ENCODE peak calls at places on chromosomes 3 and 15, in eight cellular contexts. One of them, this sample, is unnamed.

GRCh38 chr3:98740324-98740723 is 22.8 kb upstream of the ST3GAL6 start:
- DNase-seq in tibial artery: no peak
- DNase-seq in colonic mucosa: no peak
- DNase-seq in A549: no peak
- DNase-seq in sigmoid colon: no peak
- DNase-seq in Peyer's patch: no peak
- DNase-seq in breast epithelium: no peak
- DNase-seq in uterus: no peak
- DNase-seq in this sample: no peak

GRCh38 chr3:15513810-15514662 is 7.5 kb downstream of the COLQ start:
- DNase-seq in tibial artery: no peak
- DNase-seq in colonic mucosa: no peak
- DNase-seq in A549: no peak
- DNase-seq in sigmoid colon: no peak
- DNase-seq in Peyer's patch: no peak
- DNase-seq in breast epithelium: no peak
- DNase-seq in uterus: no peak
- DNase-seq in this sample: no peak

GRCh38 chr15:40846846-40847224 is 3.0 kb downstream of the SPINT1 start:
- DNase-seq in tibial artery: no peak
- DNase-seq in colonic mucosa: no peak
- DNase-seq in A549: no peak
- DNase-seq in sigmoid colon: no peak
- DNase-seq in Peyer's patch: no peak
- DNase-seq in breast epithelium: no peak
- DNase-seq in uterus: no peak
- DNase-seq in this sample: no peak

GRCh38 chr3:43907508-43907858 is 216.7 kb downstream of the ABHD5 start:
- DNase-seq in tibial artery: no peak
- DNase-seq in colonic mucosa: no peak
- DNase-seq in A549: no peak
- DNase-seq in sigmoid colon: no peak
- DNase-seq in Peyer's patch: no peak
- DNase-seq in breast epithelium: no peak
- DNase-seq in uterus: no peak
- DNase-seq in this sample: no peak

GRCh38 chr15:75584121-75584520 is 5.0 kb upstream of the PTPN9 start:
- DNase-seq in tibial artery: no peak
- DNase-seq in colonic mucosa: no peak
- DNase-seq in A549: no peak
- DNase-seq in sigmoid colon: no peak
- DNase-seq in Peyer's patch: no peak
- DNase-seq in breast epithelium: no peak
- DNase-seq in uterus: no peak
- DNase-seq in this sample: no peak

GRCh38 chr3:40055956-40056355 is 246.5 kb downstream of the MYRIP start:
- DNase-seq in tibial artery: no peak
- DNase-seq in colonic mucosa: no peak
- DNase-seq in A549: no peak
- DNase-seq in sigmoid colon: no peak
- DNase-seq in Peyer's patch: no peak
- DNase-seq in breast epithelium: no peak
- DNase-seq in uterus: no peak
- DNase-seq in this sample: no peak

GRCh38 chr3:178439504-178439903 is 96.7 kb upstream of the KCNMB2 start:
- DNase-seq in tibial artery: no peak
- DNase-seq in colonic mucosa: no peak
- DNase-seq in A549: peak; percentile 11
- DNase-seq in sigmoid colon: no peak
- DNase-seq in Peyer's patch: no peak
- DNase-seq in breast epithelium: no peak
- DNase-seq in uterus: no peak
- DNase-seq in this sample: no peak

GRCh38 chr3:63405882-63406281 is 127.8 kb downstream of the SYNPR start:
- DNase-seq in tibial artery: no peak
- DNase-seq in colonic mucosa: no peak
- DNase-seq in A549: no peak
- DNase-seq in sigmoid colon: no peak
- DNase-seq in Peyer's patch: no peak
- DNase-seq in breast epithelium: no peak
- DNase-seq in uterus: no peak
- DNase-seq in this sample: no peak

GRCh38 chr3:195802261-195802701 is 9.4 kb downstream of the MUC4 start:
- DNase-seq in tibial artery: no peak
- DNase-seq in colonic mucosa: peak; percentile 30
- DNase-seq in A549: no peak
- DNase-seq in sigmoid colon: peak; percentile 52
- DNase-seq in Peyer's patch: no peak
- DNase-seq in breast epithelium: no peak
- DNase-seq in uterus: no peak
- DNase-seq in this sample: peak; percentile 85

GRCh38 chr3:196537319-196537984 is 22.3 kb upstream of the SMCO1 start:
- DNase-seq in tibial artery: peak; percentile 41
- DNase-seq in colonic mucosa: peak; percentile 58
- DNase-seq in A549: no peak
- DNase-seq in sigmoid colon: no peak
- DNase-seq in Peyer's patch: peak; percentile 69
- DNase-seq in breast epithelium: no peak
- DNase-seq in uterus: peak; percentile 27
- DNase-seq in this sample: peak; percentile 67

GRCh38 chr15:84975871-84976351 is 5.7 kb upstream of the PDE8A start:
- DNase-seq in tibial artery: no peak
- DNase-seq in colonic mucosa: no peak
- DNase-seq in A549: no peak
- DNase-seq in sigmoid colon: no peak
- DNase-seq in Peyer's patch: no peak
- DNase-seq in breast epithelium: no peak
- DNase-seq in uterus: no peak
- DNase-seq in this sample: no peak

GRCh38 chr3:13505147-13506130 is 25.3 kb downstream of the HDAC11 start:
- DNase-seq in tibial artery: no peak
- DNase-seq in colonic mucosa: no peak
- DNase-seq in A549: no peak
- DNase-seq in sigmoid colon: no peak
- DNase-seq in Peyer's patch: no peak
- DNase-seq in breast epithelium: no peak
- DNase-seq in uterus: no peak
- DNase-seq in this sample: no peak

GRCh38 chr15:28933710-28934445 is 48.1 kb downstream of the APBA2 start:
- DNase-seq in tibial artery: no peak
- DNase-seq in colonic mucosa: no peak
- DNase-seq in A549: no peak
- DNase-seq in sigmoid colon: peak; percentile 45
- DNase-seq in Peyer's patch: no peak
- DNase-seq in breast epithelium: no peak
- DNase-seq in uterus: no peak
- DNase-seq in this sample: no peak

GRCh38 chr3:62922326-62922725 is 47.1 kb upstream of the CADPS start:
- DNase-seq in tibial artery: no peak
- DNase-seq in colonic mucosa: no peak
- DNase-seq in A549: no peak
- DNase-seq in sigmoid colon: no peak
- DNase-seq in Peyer's patch: no peak
- DNase-seq in breast epithelium: no peak
- DNase-seq in uterus: no peak
- DNase-seq in this sample: no peak

GRCh38 chr3:162192340-162193004 is 695.9 kb downstream of the OTOL1 start:
- DNase-seq in tibial artery: no peak
- DNase-seq in colonic mucosa: no peak
- DNase-seq in A549: no peak
- DNase-seq in sigmoid colon: no peak
- DNase-seq in Peyer's patch: no peak
- DNase-seq in breast epithelium: no peak
- DNase-seq in uterus: no peak
- DNase-seq in this sample: no peak

GRCh38 chr3:64502284-64502683 is 185.5 kb downstream of the ADAMTS9 start:
- DNase-seq in tibial artery: no peak
- DNase-seq in colonic mucosa: no peak
- DNase-seq in A549: no peak
- DNase-seq in sigmoid colon: no peak
- DNase-seq in Peyer's patch: no peak
- DNase-seq in breast epithelium: no peak
- DNase-seq in uterus: no peak
- DNase-seq in this sample: no peak
- H3K27ac ChIP-seq in tibial artery: no peak overlapping the region
- H3K27ac ChIP-seq in colonic mucosa: no peak overlapping the region
- H3K27ac ChIP-seq in A549: no peak overlapping the region
- H3K27ac ChIP-seq in sigmoid colon: no peak overlapping the region
- H3K27ac ChIP-seq in Peyer's patch: no peak overlapping the region
- H3K27ac ChIP-seq in breast epithelium: no peak overlapping the region
- H3K27ac ChIP-seq in uterus: no peak overlapping the region
- H3K27ac ChIP-seq in this sample: no peak overlapping the region

GRCh38 chr15:70270752-70271111 is 173.0 kb upstream of the TLE3 start:
- DNase-seq in tibial artery: no peak
- DNase-seq in colonic mucosa: no peak
- DNase-seq in A549: no peak
- DNase-seq in sigmoid colon: no peak
- DNase-seq in Peyer's patch: no peak
- DNase-seq in breast epithelium: no peak
- DNase-seq in uterus: no peak
- DNase-seq in this sample: no peak
- H3K27ac ChIP-seq in tibial artery: peak overlapping the region; percentile 88
- H3K27ac ChIP-seq in colonic mucosa: no peak overlapping the region
- H3K27ac ChIP-seq in A549: peak overlapping the region; percentile 73
- H3K27ac ChIP-seq in sigmoid colon: peak overlapping the region; percentile 55
- H3K27ac ChIP-seq in Peyer's patch: no peak overlapping the region
- H3K27ac ChIP-seq in breast epithelium: peak overlapping the region; percentile 15
- H3K27ac ChIP-seq in uterus: peak overlapping the region; percentile 36
- H3K27ac ChIP-seq in this sample: no peak overlapping the region

GRCh38 chr3:99768808-99769501 is 48.7 kb upstream of the CMSS1 start:
- DNase-seq in tibial artery: no peak
- DNase-seq in colonic mucosa: no peak
- DNase-seq in A549: no peak
- DNase-seq in sigmoid colon: no peak
- DNase-seq in Peyer's patch: no peak
- DNase-seq in breast epithelium: no peak
- DNase-seq in uterus: no peak
- DNase-seq in this sample: no peak
- H3K27ac ChIP-seq in tibial artery: no peak overlapping the region
- H3K27ac ChIP-seq in colonic mucosa: no peak overlapping the region
- H3K27ac ChIP-seq in A549: no peak overlapping the region
- H3K27ac ChIP-seq in sigmoid colon: no peak overlapping the region
- H3K27ac ChIP-seq in Peyer's patch: no peak overlapping the region
- H3K27ac ChIP-seq in breast epithelium: no peak overlapping the region
- H3K27ac ChIP-seq in uterus: no peak overlapping the region
- H3K27ac ChIP-seq in this sample: no peak overlapping the region

GRCh38 chr3:122005033-122005565 is 16.9 kb downstream of the ILDR1 start:
- DNase-seq in tibial artery: no peak
- DNase-seq in colonic mucosa: no peak
- DNase-seq in A549: no peak
- DNase-seq in sigmoid colon: no peak
- DNase-seq in Peyer's patch: peak; percentile 36
- DNase-seq in breast epithelium: no peak
- DNase-seq in uterus: no peak
- DNase-seq in this sample: no peak
- H3K27ac ChIP-seq in tibial artery: no peak overlapping the region
- H3K27ac ChIP-seq in colonic mucosa: no peak overlapping the region
- H3K27ac ChIP-seq in A549: no peak overlapping the region
- H3K27ac ChIP-seq in sigmoid colon: no peak overlapping the region
- H3K27ac ChIP-seq in Peyer's patch: no peak overlapping the region
- H3K27ac ChIP-seq in breast epithelium: no peak overlapping the region
- H3K27ac ChIP-seq in uterus: no peak overlapping the region
- H3K27ac ChIP-seq in this sample: no peak overlapping the region

GRCh38 chr15:37872661-37873060 is 61.8 kb upstream of the TMCO5A start:
- DNase-seq in tibial artery: no peak
- DNase-seq in colonic mucosa: no peak
- DNase-seq in A549: no peak
- DNase-seq in sigmoid colon: no peak
- DNase-seq in Peyer's patch: no peak
- DNase-seq in breast epithelium: no peak
- DNase-seq in uterus: no peak
- DNase-seq in this sample: no peak
- H3K27ac ChIP-seq in tibial artery: no peak overlapping the region
- H3K27ac ChIP-seq in colonic mucosa: no peak overlapping the region
- H3K27ac ChIP-seq in A549: no peak overlapping the region
- H3K27ac ChIP-seq in sigmoid colon: no peak overlapping the region
- H3K27ac ChIP-seq in Peyer's patch: no peak overlapping the region
- H3K27ac ChIP-seq in breast epithelium: no peak overlapping the region
- H3K27ac ChIP-seq in uterus: no peak overlapping the region
- H3K27ac ChIP-seq in this sample: no peak overlapping the region